ENCODE peak calls at places on chromosomes 11 and 22, in eight cellular contexts. U is stimulated activated CD8-positive, alpha-beta memory T cell treated with anti-CD3 and anti-CD28 coated beads, Interleukin-4, amount 100 ng/mL, for 24 hours; B is choroid plexus epithelial cell; V is NCI-H2081 treated with DMSO at 0.1 percent for 48 hours; S is astrocyte of the spinal cord; L is astrocyte of the hippocampus; P is activated naive CD4-positive, alpha-beta T cell; D is effector memory CD8-positive, alpha-beta T cell. Q is an unnamed sample.

GRCh38 chr22:28116261-28116673 is 197.2 kb upstream of the PITPNB start:
- DNase-seq in D (no peak), U (no peak), B (peak; percentile 71), S (peak; percentile 90), L (peak; percentile 96), P (no peak), V (no peak), Q (no peak)

GRCh38 chr11:96188625-96189006 is 154.4 kb downstream of the MAML2 start:
- DNase-seq in V (no peak), B (peak; percentile 48), P (no peak), D (no peak), L (peak; percentile 28), S (peak; percentile 49), U (peak; percentile 14), Q (no peak)

GRCh38 chr11:72430743-72431570 is 3.4 kb downstream of the CLPB start:
- DNase-seq in U (no peak), S (peak; percentile 67), B (peak; percentile 80), P (no peak), L (peak; percentile 74), V (no peak), D (no peak), Q (no peak)

GRCh38 chr11:116687458-116688201 is 85.2 kb downstream of the BUD13 start:
- DNase-seq in D (no peak), L (peak; percentile 48), P (no peak), B (no peak), S (no peak), U (no peak), V (no peak), Q (no peak)

GRCh38 chr11:36326524-36327419 is 30.7 kb downstream of the PRR5L start:
- DNase-seq in L (no peak), B (no peak), D (no peak), S (no peak), V (no peak), U (no peak), P (no peak), Q (no peak)

GRCh38 chr11:128608732-128609131 is 21.4 kb upstream of the ETS1 start:
- DNase-seq in P (no peak), V (no peak), B (no peak), S (no peak), D (no peak), U (no peak), L (no peak), Q (no peak)

GRCh38 chr22:36478966-36479365 is 2.5 kb downstream of the TXN2 start:
- DNase-seq in U (no peak), S (no peak), P (no peak), D (no peak), V (no peak), B (no peak), L (no peak), Q (no peak)

GRCh38 chr22:21972293-21972779 is 10.3 kb downstream of the TOP3B start:
- DNase-seq in L (peak; percentile 52), U (peak; percentile 56), S (peak; percentile 31), B (peak; percentile 49), P (peak; percentile 14), V (no peak), D (peak; percentile 48), Q (no peak)

GRCh38 chr22:34886812-34887211 is 179.1 kb upstream of the ISX start:
- DNase-seq in B (no peak), S (no peak), L (no peak), U (no peak), P (no peak), V (no peak), D (no peak), Q (no peak)

GRCh38 chr11:65900125-65900898 is at the start of gene FOSL1:
- DNase-seq in D (peak; percentile 89), V (no peak), S (peak; percentile 98), U (peak; percentile 91), B (peak; percentile 97), P (peak; percentile 97), L (peak; percentile 98), Q (peak; percentile 29)

GRCh38 chr11:124762077-124762623 is at the start of gene ESAM:
- DNase-seq in P (no peak), S (no peak), D (peak; percentile 60), U (peak; percentile 64), L (no peak), V (no peak), B (no peak), Q (no peak)

GRCh38 chr11:130314184-130314748 is 451 bp downstream of the ZBTB44 start:
- DNase-seq in S (peak; percentile 40), L (peak; percentile 84), V (no peak), U (peak; percentile 53), B (peak; percentile 27), P (peak; percentile 54), D (peak; percentile 64), Q (no peak)

GRCh38 chr11:119993732-119994131 is 144.2 kb downstream of the TRIM29 start:
- DNase-seq in V (no peak), P (no peak), D (no peak), B (no peak), U (no peak), S (no peak), L (no peak), Q (no peak)

GRCh38 chr11:1501421-1502167 is 15.0 kb upstream of the MOB2 start:
- DNase-seq in L (no peak), S (no peak), D (no peak), V (no peak), P (no peak), U (no peak), B (no peak), Q (no peak)

GRCh38 chr11:86790073-86790727 is 10.1 kb upstream of the PRSS23 start:
- DNase-seq in V (no peak), L (no peak), S (no peak), B (no peak), D (no peak), P (no peak), U (no peak), Q (no peak)

GRCh38 chr22:31272522-31273446 is 19.5 kb downstream of the PIK3IP1 start:
- DNase-seq in L (peak; percentile 79), V (no peak), P (no peak), S (peak; percentile 57), U (no peak), B (peak; percentile 84), D (peak; percentile 44), Q (no peak)

GRCh38 chr11:87258171-87258833 is 220.6 kb downstream of the TMEM135 start:
- DNase-seq in D (no peak), U (no peak), L (no peak), V (no peak), P (no peak), S (no peak), B (no peak), Q (no peak)

GRCh38 chr11:59813364-59813763 is 2.8 kb upstream of the MRPL16 start:
- DNase-seq in S (no peak), U (no peak), B (no peak), V (no peak), D (no peak), P (no peak), L (no peak), Q (no peak)

GRCh38 chr11:118002010-118002540 is 15.9 kb downstream of the IL10RA start:
- DNase-seq in U (no peak), L (no peak), B (no peak), V (no peak), P (no peak), D (no peak), S (no peak), Q (no peak)

GRCh38 chr11:36234825-36235224 is 54.4 kb downstream of the COMMD9 start:
- DNase-seq in V (no peak), U (no peak), D (no peak), P (no peak), L (no peak), S (no peak), B (no peak), Q (no peak)

GRCh38 chr11:118619444-118620205 is 12.2 kb downstream of the PHLDB1 start:
- DNase-seq in P (no peak), D (no peak), L (peak; percentile 95), V (no peak), S (peak; percentile 96), B (peak; percentile 96), U (no peak), Q (no peak)

GRCh38 chr11:132334769-132335280 is 964.4 kb downstream of the NTM start:
- DNase-seq in L (no peak), B (peak; percentile 7), V (no peak), U (no peak), P (no peak), S (no peak), D (no peak), Q (no peak)

GRCh38 chr11:35553831-35554230 is 28.4 kb upstream of the PAMR1 start:
- DNase-seq in L (peak; percentile 70), V (no peak), U (no peak), D (no peak), P (no peak), B (peak; percentile 97), S (peak; percentile 95), Q (no peak)

GRCh38 chr11:30358569-30358968 is 35.7 kb downstream of the ARL14EP start:
- DNase-seq in S (no peak), D (no peak), L (peak; percentile 48), B (no peak), P (no peak), U (no peak), V (no peak), Q (no peak)

GRCh38 chr11:13276454-13276851 is 1.1 kb upstream of the BMAL1 start:
- DNase-seq in U (no peak), B (no peak), S (no peak), V (no peak), L (no peak), P (no peak), D (no peak), Q (no peak)

GRCh38 chr11:35662061-35662648 is 420 bp upstream of the TRIM44 start:
- DNase-seq in B (peak; percentile 11), U (no peak), S (no peak), V (no peak), P (no peak), D (no peak), L (no peak), Q (no peak)

GRCh38 chr11:134616048-134616447 is 204.0 kb upstream of the B3GAT1 start:
- DNase-seq in B (no peak), P (no peak), L (no peak), D (no peak), V (no peak), U (no peak), S (no peak), Q (no peak)

GRCh38 chr11:96738311-96738710 is 348.5 kb downstream of the JRKL start:
- DNase-seq in B (no peak), S (no peak), U (no peak), L (no peak), P (no peak), D (no peak), V (no peak), Q (no peak)

GRCh38 chr11:30564994-30565393 is 21.2 kb downstream of the MPPED2 start:
- DNase-seq in U (no peak), B (no peak), V (no peak), P (no peak), L (peak; percentile 10), S (no peak), D (no peak), Q (no peak)

GRCh38 chr22:38706101-38706884 is 549 bp downstream of the GTPBP1 start:
- DNase-seq in V (no peak), U (peak; percentile 15), L (peak; percentile 64), S (peak; percentile 44), B (peak; percentile 55), P (no peak), D (no peak), Q (no peak)

GRCh38 chr22:23094695-23095466 is 24.6 kb downstream of the GNAZ start:
- DNase-seq in B (no peak), S (no peak), L (no peak), D (no peak), P (no peak), V (no peak), U (no peak), Q (no peak)

GRCh38 chr11:70606951-70607330 is 208.6 kb downstream of the CTTN start:
- DNase-seq in P (no peak), S (no peak), V (no peak), L (no peak), B (no peak), D (no peak), U (no peak), Q (no peak)

GRCh38 chr11:6431861-6432260 is 8.9 kb downstream of the HPX start:
- DNase-seq in P (no peak), V (no peak), U (no peak), S (peak; percentile 50), D (no peak), L (peak; percentile 86), B (peak; percentile 44), Q (no peak)

GRCh38 chr11:120125509-120125908 is 12.4 kb downstream of the TRIM29 start:
- DNase-seq in B (no peak), D (no peak), U (no peak), L (no peak), P (no peak), V (no peak), S (no peak), Q (no peak)